ENCODE peak calls at places on chromosomes 12 and 14, in ten cellular contexts. X is fibroblast of mammary gland, S is lung, P is psoas muscle, V is astrocyte of the spinal cord, G is SK-N-SH, T is fibroblast of pulmonary artery, B is body of pancreas, U is bronchial epithelial cell, I is fibroblast of the aortic adventitia. W is an unnamed sample.

GRCh38 chr12:6542209-6543009 is 8.1 kb downstream of the GAPDH start:
- DNase-seq in G (no peak), U (no peak), P (no peak), X (no peak), V (no peak), S (no peak), I (no peak), T (no peak), B (no peak), W (no peak)

GRCh38 chr12:70785896-70786295 is 134.6 kb downstream of the PTPRR start:
- DNase-seq in U (no peak), I (no peak), B (no peak), G (no peak), S (no peak), X (no peak), T (no peak), V (no peak), P (no peak), W (no peak)

GRCh38 chr14:102046337-102047278 is 40.2 kb downstream of the HSP90AA1 start:
- DNase-seq in S (peak), I (peak), G (peak), P (peak), V (peak), B (peak), T (peak), X (peak), U (peak), W (peak)

GRCh38 chr12:50786498-50787231 is 22.8 kb downstream of the ATF1 start:
- DNase-seq in G (no peak), U (peak), B (no peak), T (peak), V (peak), S (peak), I (peak), P (no peak), X (peak), W (peak)

GRCh38 chr14:32985881-32986280 is 47.2 kb downstream of the NPAS3 start:
- DNase-seq in U (no peak), X (no peak), G (no peak), T (no peak), V (peak), I (no peak), S (no peak), B (no peak), P (peak), W (no peak)

GRCh38 chr14:85308531-85309300 is 221.2 kb upstream of the FLRT2 start:
- DNase-seq in T (peak), G (no peak), S (no peak), B (no peak), U (no peak), V (peak), P (no peak), I (no peak), X (no peak), W (peak)

GRCh38 chr14:32764131-32764530 is 174.5 kb upstream of the NPAS3 start:
- DNase-seq in X (peak), G (no peak), V (peak), T (no peak), U (no peak), P (no peak), I (no peak), B (no peak), S (no peak), W (peak)

GRCh38 chr14:92637228-92637627 is 111.2 kb downstream of the LGMN start:
- DNase-seq in G (no peak), I (no peak), T (peak), U (no peak), P (no peak), V (peak), S (no peak), X (no peak), B (no peak), W (peak)

GRCh38 chr12:16225692-16226091 is 51.8 kb downstream of the SLC15A5 start:
- DNase-seq in S (no peak), V (no peak), U (no peak), T (no peak), X (no peak), G (no peak), B (no peak), P (no peak), I (no peak), W (no peak)

GRCh38 chr14:54774824-54775223 is 127.8 kb downstream of the GCH1 start:
- DNase-seq in B (no peak), S (no peak), X (no peak), T (no peak), V (no peak), P (no peak), G (no peak), I (no peak), U (no peak), W (no peak)

GRCh38 chr14:88910386-88910785 is 85.9 kb downstream of the TTC8 start:
- DNase-seq in P (no peak), I (no peak), G (no peak), T (no peak), U (no peak), X (no peak), S (no peak), B (no peak), V (no peak), W (no peak)

GRCh38 chr12:5000204-5000603 is 43.5 kb upstream of the KCNA5 start:
- DNase-seq in G (no peak), P (no peak), B (no peak), V (no peak), I (no peak), U (peak), X (no peak), T (no peak), S (no peak), W (no peak)

GRCh38 chr12:120536064-120536791 is 2.1 kb downstream of the RNF10 start:
- DNase-seq in B (peak), G (no peak), T (no peak), X (no peak), I (no peak), U (no peak), V (no peak), P (no peak), S (no peak), W (no peak)

GRCh38 chr12:39145175-39145999 is 240.0 kb upstream of the CPNE8 start:
- DNase-seq in G (peak), X (peak), U (no peak), T (peak), V (peak), B (peak), P (peak), S (no peak), I (peak), W (peak)

GRCh38 chr12:2794261-2794735 is 472 bp upstream of the FKBP4 start:
- DNase-seq in U (peak), T (peak), S (no peak), X (peak), B (peak), I (no peak), P (peak), G (no peak), V (no peak), W (no peak)

GRCh38 chr14:68148276-68148675 is 328.7 kb downstream of the RAD51B start:
- DNase-seq in I (peak), T (peak), B (no peak), X (peak), V (peak), P (no peak), S (no peak), G (no peak), U (peak), W (peak)

GRCh38 chr12:57707250-57707649 is 13.3 kb downstream of the OS9 start:
- DNase-seq in S (no peak), V (no peak), P (no peak), I (no peak), B (no peak), T (no peak), G (no peak), X (no peak), U (no peak), W (no peak)

GRCh38 chr12:107318804-107319535 is 225.6 kb upstream of the CRY1 start:
- DNase-seq in V (peak), G (peak), I (peak), B (peak), S (no peak), X (peak), U (peak), T (peak), P (peak), W (peak)

DNA sequence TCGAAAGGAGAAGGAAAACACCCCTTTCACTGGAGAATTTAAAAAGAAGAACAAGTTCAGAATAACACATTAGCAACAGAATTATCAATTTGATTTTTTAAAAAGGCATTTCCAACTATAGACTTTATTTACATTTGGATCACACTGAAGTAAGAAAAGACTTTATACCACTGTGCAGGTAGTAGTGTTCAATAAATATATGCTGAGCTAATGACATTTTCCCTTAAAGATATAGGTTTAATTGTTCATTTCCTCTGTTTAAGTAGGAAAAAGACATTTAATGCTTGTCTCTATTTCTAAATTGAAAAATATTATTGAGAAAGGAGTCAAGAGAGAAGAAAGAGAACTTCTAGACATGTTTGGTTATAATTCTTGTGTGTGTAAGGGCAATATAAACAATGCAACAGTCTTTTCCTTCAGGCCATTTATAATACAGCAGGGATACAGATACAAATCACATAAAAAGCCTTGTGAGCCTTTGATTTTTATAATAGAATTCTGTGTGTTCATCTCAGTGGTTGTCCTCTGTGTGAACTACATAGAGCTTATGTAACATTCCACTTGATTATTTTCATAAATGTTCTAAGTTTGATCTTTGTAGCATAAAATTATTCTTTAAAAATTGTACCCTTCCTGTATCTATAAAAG is 48.7 kb upstream of the PZP start:
- DNase-seq in S (no peak), T (no peak), B (no peak), I (no peak), P (no peak), U (no peak), G (no peak), V (no peak), X (no peak), W (no peak)
- H3K4me3 ChIP-seq in S (no peak), T (no peak), B (no peak), I (no peak), P (no peak), U (no peak), G (no peak), V (no peak), X (no peak), W (no peak)

GRCh38 chr12:102879144-102879763 is 37.8 kb downstream of the PAH start:
- DNase-seq in V (no peak), U (peak), B (peak), P (peak), G (peak), I (peak), X (peak), T (peak), S (no peak), W (peak)
- TF ChIP-seq CTCF in V (no peak), U (peak), B (peak), P (peak), G (peak), I (no peak), X (peak), T (no peak), S (no peak), W (peak)

DNA sequence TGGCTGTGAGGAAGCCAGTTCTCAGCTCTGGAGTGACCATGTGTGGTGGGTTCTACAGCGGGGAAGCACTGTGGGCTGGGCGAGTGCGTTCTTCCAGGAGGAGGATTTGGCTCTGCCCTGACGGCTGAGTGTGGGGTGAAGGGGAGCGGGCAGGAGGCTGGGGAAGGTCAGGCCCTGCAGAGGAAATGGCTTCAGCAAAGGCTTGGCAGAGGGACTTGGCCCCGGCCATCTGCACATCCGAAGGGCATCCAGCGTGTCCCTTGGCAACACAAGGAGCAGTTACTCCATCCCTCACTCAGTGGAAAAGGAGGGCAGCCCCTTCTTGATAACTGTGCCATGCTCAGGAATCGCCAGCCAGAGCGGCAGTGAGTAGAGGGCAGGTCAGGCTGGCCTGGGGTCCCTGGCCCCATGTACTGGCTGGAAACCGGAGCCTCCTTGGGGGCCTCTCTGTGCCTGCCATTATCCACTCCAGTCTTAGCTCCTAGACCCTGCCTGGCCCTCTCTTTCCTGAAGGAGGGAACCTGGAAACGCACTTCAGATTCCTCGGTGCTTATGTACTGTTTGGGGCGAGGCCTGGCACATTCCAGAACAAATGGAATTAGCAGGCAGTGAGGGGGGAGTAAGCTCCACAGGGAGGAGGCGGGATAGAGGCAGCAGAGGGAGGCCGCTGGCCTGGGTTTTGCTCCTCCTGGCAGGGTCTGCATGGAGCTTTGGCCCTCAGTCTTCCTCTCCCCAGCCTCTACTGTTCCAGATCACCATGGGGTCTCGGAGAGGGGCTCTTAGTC is 133.6 kb upstream of the NCOR2 start:
- DNase-seq in S (peak), P (no peak), I (peak), X (no peak), V (peak), G (no peak), U (peak), B (peak), T (peak), W (peak)
- H3K4me3 ChIP-seq in S (no peak), P (no peak), I (no peak), X (no peak), V (no peak), G (no peak), U (no peak), B (no peak), T (no peak), W (no peak)

DNA sequence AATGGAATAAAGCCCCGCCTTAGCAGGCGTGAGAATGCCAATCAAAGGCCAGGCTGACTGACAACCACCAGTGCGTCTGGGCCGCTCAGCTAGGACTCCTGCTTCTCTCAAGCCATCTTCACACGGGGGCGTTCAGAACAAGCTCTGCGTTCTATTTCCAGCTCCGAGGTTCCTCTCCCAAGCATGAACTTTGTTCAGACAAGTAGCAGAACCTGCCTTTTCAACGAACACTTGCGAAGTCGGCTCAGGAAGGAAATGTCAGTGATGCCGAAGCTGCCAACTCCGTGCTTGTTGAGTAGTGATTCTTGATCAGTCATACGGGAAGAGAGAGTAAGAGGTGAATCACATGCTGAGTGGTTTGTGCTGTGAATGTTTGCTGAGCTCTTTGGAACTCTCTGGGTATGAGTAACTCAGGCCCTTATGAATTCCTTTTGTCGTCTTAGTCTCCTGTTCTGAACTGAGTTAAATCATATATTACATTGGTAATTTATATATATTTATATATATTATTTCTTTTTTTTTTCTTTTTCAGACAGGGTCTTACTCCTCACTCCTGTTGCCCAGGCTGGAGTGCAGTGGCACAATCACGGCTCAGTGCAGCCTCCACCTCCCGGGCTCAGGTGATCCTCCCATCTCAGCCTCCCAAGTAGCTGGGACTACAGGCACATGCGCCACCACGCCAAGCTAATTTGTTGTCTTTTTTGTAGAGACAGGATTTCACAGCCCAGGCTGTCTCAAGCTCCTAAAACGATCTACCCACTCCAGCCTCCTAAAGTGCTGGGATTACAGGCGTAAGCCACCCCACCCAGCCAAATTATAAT is 29.4 kb upstream of the BCL7A start:
- DNase-seq in T (peak), S (peak), I (peak), V (peak), G (no peak), B (no peak), P (no peak), U (peak), X (peak), W (peak)
- TF ChIP-seq CTCF in T (no peak), S (no peak), I (no peak), V (no peak), G (no peak), B (no peak), P (no peak), U (no peak), X (no peak), W (no peak)

DNA sequence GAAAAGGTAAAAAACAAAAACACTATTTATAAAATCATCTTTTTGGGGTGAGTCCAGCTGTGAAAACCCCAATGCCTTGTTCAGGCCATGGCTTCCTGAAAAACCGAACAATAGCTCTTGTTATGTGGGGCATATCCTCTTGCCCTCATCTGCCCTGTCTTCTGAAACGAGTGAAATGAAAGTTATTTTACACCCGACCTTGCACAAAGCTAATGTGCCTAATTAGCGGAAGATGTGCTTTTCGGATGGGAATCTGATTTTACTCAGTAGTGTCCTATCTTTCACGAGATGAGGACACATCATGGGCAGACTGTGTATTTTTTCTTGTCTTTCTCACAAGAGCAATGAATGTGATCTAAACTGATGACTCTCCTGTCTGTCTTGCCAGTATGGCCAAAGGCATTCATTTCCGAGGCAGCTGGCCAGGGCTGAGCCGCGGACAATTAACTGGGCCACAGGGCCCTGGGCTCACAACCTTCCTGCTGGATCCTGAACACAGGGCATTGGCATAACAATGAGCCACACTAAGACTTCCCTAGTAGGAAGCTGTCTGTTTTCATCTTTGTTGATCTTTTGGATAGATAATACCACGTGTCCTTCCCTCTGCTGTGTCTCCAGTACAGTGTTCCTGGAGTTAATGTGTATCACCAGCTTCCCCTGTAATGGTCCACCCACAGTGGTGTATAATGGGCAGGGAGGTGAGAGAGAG is 86.0 kb upstream of the HIF1A start:
- DNase-seq in I (no peak), V (peak), U (no peak), X (peak), T (peak), P (peak), G (peak), S (no peak), B (no peak), W (peak)
- H3K4me3 ChIP-seq in I (no peak), V (no peak), U (no peak), X (no peak), T (no peak), P (no peak), G (no peak), S (no peak), B (no peak), W (no peak)

W was measured in choroid plexus epithelial cell.